ENCODE peak calls at places on chromosomes 6 and 20, in nine cellular contexts. X is AG04450; K is stimulated activated CD4-positive, alpha-beta T cell treated with anti-CD3 and anti-CD28 coated beads, Interleukin-15, amount 100 ng/mL, for 48 hours; Y is NCI-H748 treated with DMSO at 0.1 percent for 48 hours; G is NCI-H460; N is right lobe of liver; J is iris pigment epithelial cell; A is activated CD8-positive, alpha-beta memory T cell treated with anti-CD3 and anti-CD28 coated beads for 1 hour; F is nucleus accumbens. V is an unnamed sample.

GRCh38 chr6:135423649-135424128 is 73.9 kb downstream of the AHI1 start:
- DNase-seq in A (no peak), J (peak), K (no peak), Y (peak), N (no peak), G (no peak), F (no peak), X (peak), V (no peak)

GRCh38 chr6:10316327-10316726 is 98.5 kb downstream of the TFAP2A start:
- DNase-seq in X (peak), A (no peak), N (no peak), F (peak), J (peak), Y (no peak), G (peak), K (no peak), V (no peak)

GRCh38 chr6:52725133-52725529 is 38.1 kb downstream of the GSTA2 start:
- DNase-seq in G (no peak), N (no peak), Y (no peak), J (peak), X (no peak), A (no peak), F (no peak), K (no peak), V (no peak)

GRCh38 chr20:33731693-33732165 is at the start of gene ZNF341:
- DNase-seq in Y (peak), A (peak), N (peak), J (no peak), G (peak), F (peak), X (peak), K (peak), V (peak)

GRCh38 chr20:8798505-8798904 is 270.4 kb upstream of the PLCB4 start:
- DNase-seq in K (no peak), N (no peak), A (no peak), X (no peak), J (peak), Y (no peak), G (no peak), F (no peak), V (no peak)

GRCh38 chr20:5973172-5973571 is 22.7 kb downstream of the MCM8 start:
- DNase-seq in J (peak), N (no peak), F (no peak), K (no peak), X (no peak), A (no peak), G (no peak), Y (no peak), V (no peak)

GRCh38 chr6:145006914-145007313 is 721.8 kb downstream of the UTRN start:
- DNase-seq in G (no peak), K (no peak), F (no peak), J (no peak), N (no peak), X (no peak), A (no peak), Y (no peak), V (no peak)

GRCh38 chr6:129835691-129836090 is 25.4 kb downstream of the TMEM244 start:
- DNase-seq in Y (no peak), N (no peak), K (no peak), G (no peak), X (no peak), J (no peak), F (no peak), A (no peak), V (no peak)

GRCh38 chr6:124002377-124003081 is 198.9 kb downstream of the NKAIN2 start:
- DNase-seq in J (peak), F (peak), A (no peak), X (no peak), N (no peak), Y (no peak), K (no peak), G (no peak), V (no peak)

GRCh38 chr6:147906361-147906760 is 397.9 kb downstream of the SAMD5 start:
- DNase-seq in J (peak), N (no peak), Y (no peak), K (no peak), G (no peak), F (no peak), A (no peak), X (no peak), V (no peak)

GRCh38 chr20:51565741-51566140 is 23.2 kb upstream of the NFATC2 start:
- DNase-seq in N (no peak), G (no peak), F (no peak), A (no peak), J (peak), K (no peak), Y (no peak), X (no peak), V (no peak)

GRCh38 chr20:38190936-38191371 is 25.9 kb upstream of the TGM2 start:
- DNase-seq in J (no peak), X (no peak), Y (no peak), G (no peak), F (no peak), K (no peak), A (no peak), N (no peak), V (no peak)

GRCh38 chr6:5599112-5599511 is 337.8 kb downstream of the FARS2 start:
- DNase-seq in J (no peak), G (no peak), N (no peak), Y (no peak), K (no peak), F (no peak), A (no peak), X (no peak), V (no peak)

GRCh38 chr6:43517503-43518357 is 841 bp downstream of the POLR1C start:
- DNase-seq in A (no peak), N (no peak), J (no peak), X (no peak), F (no peak), G (no peak), K (no peak), Y (no peak), V (no peak)

GRCh38 chr6:12962995-12963394 is 246.4 kb downstream of the PHACTR1 start:
- DNase-seq in N (no peak), A (no peak), X (no peak), J (peak), Y (no peak), G (no peak), K (no peak), F (no peak), V (no peak)

GRCh38 chr6:16969699-16970695 is 131.9 kb upstream of the STMND1 start:
- DNase-seq in N (no peak), J (no peak), G (no peak), K (no peak), X (no peak), A (no peak), Y (no peak), F (no peak), V (no peak)

GRCh38 chr20:53943522-53944291 is 126.7 kb downstream of the BCAS1 start:
- DNase-seq in Y (no peak), N (no peak), A (no peak), X (no peak), F (no peak), K (no peak), J (peak), G (peak), V (no peak)

GRCh38 chr6:2767327-2767985 is 2.3 kb downstream of the WRNIP1 start:
- DNase-seq in Y (no peak), A (no peak), N (no peak), F (no peak), J (no peak), G (no peak), X (no peak), K (no peak), V (no peak)

GRCh38 chr20:2283706-2284423 is 11.9 kb upstream of the TGM3 start:
- DNase-seq in A (no peak), X (no peak), G (no peak), K (no peak), F (no peak), Y (no peak), J (peak), N (no peak), V (no peak)

GRCh38 chr6:24600903-24601302 is 45.1 kb downstream of the KIAA0319 start:
- DNase-seq in A (no peak), N (no peak), J (no peak), G (no peak), X (no peak), K (no peak), F (no peak), Y (no peak), V (no peak)

GRCh38 chr6:44925100-44925739 is 402.9 kb upstream of the RUNX2 start:
- DNase-seq in X (no peak), G (no peak), K (no peak), Y (peak), F (no peak), A (no peak), N (no peak), J (peak), V (no peak)

GRCh38 chr6:147750420-147750819 is 241.9 kb downstream of the SAMD5 start:
- DNase-seq in Y (peak), N (no peak), X (no peak), J (no peak), F (no peak), G (no peak), K (no peak), A (no peak), V (no peak)

GRCh38 chr6:29528300-29528931 is 31.1 kb downstream of the UBD start:
- DNase-seq in F (no peak), X (no peak), N (no peak), K (no peak), A (no peak), Y (no peak), G (no peak), J (no peak), V (no peak)

V was measured in lower lobe of right lung.